ENCODE peak calls at places on chromosomes 4 and X, in four cellular contexts. V, E, D and Z are unnamed samples.

GRCh38 chrX:68989865-68990606 is 161.2 kb downstream of the EFNB1 start:
- DNase-seq in D (peak; percentile 51), V (no peak), E (no peak), Z (peak; percentile 70)

GRCh38 chr4:168387091-168387490 is 68.5 kb upstream of the DDX60 start:
- DNase-seq in V (no peak), E (no peak), D (no peak), Z (no peak)

GRCh38 chr4:11720292-11720691 is 291.6 kb upstream of the HS3ST1 start:
- DNase-seq in D (peak; percentile 7), V (peak; percentile 43), E (no peak), Z (peak; percentile 74)

GRCh38 chr4:54497947-54498346 is 159.8 kb upstream of the KIT start:
- DNase-seq in D (no peak), V (no peak), E (no peak), Z (no peak)

GRCh38 chrX:150837845-150838244 is 60.6 kb downstream of the CD99L2 start:
- DNase-seq in V (no peak), E (no peak), D (no peak), Z (no peak)

GRCh38 chrX:93319604-93320003 is 353.8 kb downstream of the NAP1L3 start:
- DNase-seq in E (no peak), V (no peak), D (no peak), Z (no peak)

GRCh38 chr4:118351851-118352827 is 664 bp downstream of the PRSS12 start:
- DNase-seq in V (peak; percentile 71), D (no peak), E (peak; percentile 88), Z (peak; percentile 41)

GRCh38 chr4:87857789-87858188 is 25.0 kb downstream of the MEPE start:
- DNase-seq in E (no peak), D (no peak), V (no peak), Z (no peak)

GRCh38 chrX:40143987-40144386 is 46.2 kb upstream of the BCOR start:
- DNase-seq in E (no peak), V (no peak), D (no peak), Z (no peak)

GRCh38 chr4:19711871-19712270 is 539.8 kb upstream of the SLIT2 start:
- DNase-seq in V (peak; percentile 2), D (no peak), E (no peak), Z (peak; percentile 61)

GRCh38 chr4:102589743-102590142 is 88.6 kb downstream of the NFKB1 start:
- DNase-seq in D (no peak), V (no peak), E (no peak), Z (no peak)

GRCh38 chr4:25860586-25861421 is 2.0 kb downstream of the SEL1L3 start:
- DNase-seq in E (no peak), V (no peak), D (no peak), Z (peak; percentile 48)

GRCh38 chr4:5824635-5825034 is 68.3 kb downstream of the CRMP1 start:
- DNase-seq in V (peak; percentile 18), E (no peak), D (no peak), Z (peak; percentile 71)

GRCh38 chr4:73944061-73944875 is 37.6 kb downstream of the PF4 start:
- DNase-seq in V (peak; percentile 18), E (no peak), D (peak; percentile 9), Z (no peak)

GRCh38 chrX:131746491-131746968 is 202.7 kb downstream of the OR13H1 start:
- DNase-seq in D (peak; percentile 8), V (peak; percentile 79), E (peak; percentile 95), Z (no peak)

GRCh38 chr4:74230902-74231499 is 73.1 kb downstream of the MTHFD2L start:
- DNase-seq in D (peak; percentile 11), E (no peak), V (peak; percentile 77), Z (peak; percentile 23)

GRCh38 chr4:82770607-82771006 is 28.0 kb downstream of the SCD5 start:
- DNase-seq in E (no peak), V (no peak), D (no peak), Z (no peak)

GRCh38 chr4:151730003-151730559 is 30.7 kb downstream of the GATB start:
- DNase-seq in V (peak; percentile 96), D (no peak), E (no peak), Z (no peak)

GRCh38 chrX:121641560-121641959 is 594.1 kb downstream of the GLUD2 start:
- DNase-seq in E (no peak), V (peak; percentile 53), D (no peak), Z (peak; percentile 64)

GRCh38 chr4:53012738-53013137 is 150.6 kb downstream of the RASL11B start:
- DNase-seq in D (no peak), E (no peak), V (no peak), Z (peak; percentile 58)

GRCh38 chr4:176052744-176053143 is 12.9 kb upstream of the WDR17 start:
- DNase-seq in V (no peak), E (no peak), D (no peak), Z (no peak)

GRCh38 chrX:22366866-22367265 is 94.2 kb downstream of the CBLL2 start:
- DNase-seq in D (no peak), V (no peak), E (no peak), Z (no peak)

GRCh38 chrX:38225093-38225492 is 4.4 kb upstream of the SRPX start:
- DNase-seq in D (no peak), V (no peak), E (no peak), Z (peak; percentile 42)

GRCh38 chr4:176945314-176945713 is 152.6 kb upstream of the VEGFC start:
- DNase-seq in V (no peak), E (no peak), D (no peak), Z (peak; percentile 75)

GRCh38 chrX:110086916-110087484 is 84.1 kb downstream of the TMEM164 start:
- DNase-seq in D (no peak), E (no peak), V (peak; percentile 88), Z (peak; percentile 93)

GRCh38 chr4:13547563-13548041 is 3.3 kb upstream of the NKX3-2 start:
- DNase-seq in V (no peak), E (no peak), D (no peak), Z (no peak)

GRCh38 chrX:148522006-148522405 is 21.6 kb downstream of the AFF2 start:
- DNase-seq in E (no peak), D (no peak), V (no peak), Z (no peak)

GRCh38 chrX:142804085-142804484 is 221.6 kb upstream of the SPANXN4 start:
- DNase-seq in E (no peak), V (no peak), D (no peak), Z (no peak)

GRCh38 chr4:24382381-24382780 is 202.0 kb downstream of the DHX15 start:
- DNase-seq in E (no peak), V (peak; percentile 4), D (no peak), Z (no peak)

GRCh38 chr4:76301068-76301774 is 5.3 kb upstream of the STBD1 start:
- DNase-seq in D (no peak), E (no peak), V (peak; percentile 95), Z (peak; percentile 88)

GRCh38 chr4:159071178-159071968 is 31.5 kb upstream of the RAPGEF2 start:
- DNase-seq in E (no peak), D (no peak), V (peak; percentile 85), Z (peak; percentile 79)

GRCh38 chr4:69640289-69640688 is 847 bp upstream of the UGT2A2 start:
- DNase-seq in V (no peak), E (no peak), D (no peak), Z (no peak)

GRCh38 chr4:155592568-155593343 is 73.9 kb upstream of the GUCY1A1 start:
- DNase-seq in V (no peak), D (peak; percentile 27), E (no peak), Z (no peak)

DNA sequence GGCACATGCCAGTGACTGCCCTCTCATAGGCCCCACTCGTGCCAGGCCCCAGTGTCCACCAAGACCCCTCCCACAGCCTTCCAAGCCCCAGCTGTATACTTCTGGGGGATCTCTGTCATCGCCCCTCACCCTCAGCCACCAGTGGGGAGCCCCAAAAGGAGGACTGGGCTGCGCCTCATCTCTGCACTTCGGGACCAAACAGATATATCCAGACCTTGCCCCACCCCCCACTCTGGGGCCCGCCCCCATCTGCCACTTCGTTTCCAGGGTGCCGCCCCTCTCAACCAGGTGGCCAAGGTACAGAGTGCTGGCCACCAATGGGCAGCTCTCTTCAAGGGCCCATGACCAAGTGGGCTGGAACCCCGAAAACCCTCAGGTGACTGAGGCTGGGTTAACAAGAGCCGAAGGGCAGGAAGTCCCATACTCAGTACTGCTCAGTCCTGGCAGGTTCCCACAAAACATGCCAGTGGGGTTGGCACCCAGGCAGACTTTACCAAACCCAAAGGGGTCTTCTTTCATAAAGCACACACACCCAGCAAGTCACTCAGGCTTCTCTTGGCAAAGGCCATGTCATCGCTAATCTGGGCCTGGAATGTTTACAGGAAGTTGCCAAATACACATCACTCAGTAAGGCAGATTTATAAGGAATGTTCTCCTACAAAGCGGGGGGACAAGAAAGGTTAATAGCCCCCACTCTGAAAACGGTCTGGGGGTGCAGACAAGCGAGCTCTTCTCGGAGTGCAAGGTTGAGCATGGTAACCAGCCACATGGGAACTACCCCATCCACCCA is 4.4 kb downstream of the ZFYVE28 start:
- DNase-seq in E (no peak), D (no peak), V (no peak), Z (no peak)
- H3K4me3 ChIP-seq in E (no peak overlapping the region), D (no peak overlapping the region), V (no peak overlapping the region), Z (no peak overlapping the region)

GRCh38 chrX:154309041-154309775 is 13.6 kb downstream of the TKTL1 start:
- DNase-seq in E (no peak), D (no peak), V (no peak), Z (no peak)

GRCh38 chrX:154307207-154307606 is 11.6 kb downstream of the TKTL1 start:
- DNase-seq in V (no peak), E (no peak), D (no peak), Z (no peak)

GRCh38 chrX:154305481-154306205 is 10.0 kb downstream of the TKTL1 start:
- DNase-seq in E (no peak), V (no peak), D (no peak), Z (no peak)

GRCh38 chrX:154310991-154311541 is 15.5 kb downstream of the TKTL1 start:
- DNase-seq in D (no peak), E (no peak), V (no peak), Z (no peak)

GRCh38 chrX:154308108-154308946 is 12.7 kb downstream of the TKTL1 start:
- DNase-seq in D (peak; percentile 69), E (peak; percentile 92), V (peak; percentile 21), Z (peak; percentile 52)
- TF ChIP-seq CTCF in D (peak; percentile 65), E (no peak), V (peak; percentile 73), Z (peak; percentile 75)

DNA sequence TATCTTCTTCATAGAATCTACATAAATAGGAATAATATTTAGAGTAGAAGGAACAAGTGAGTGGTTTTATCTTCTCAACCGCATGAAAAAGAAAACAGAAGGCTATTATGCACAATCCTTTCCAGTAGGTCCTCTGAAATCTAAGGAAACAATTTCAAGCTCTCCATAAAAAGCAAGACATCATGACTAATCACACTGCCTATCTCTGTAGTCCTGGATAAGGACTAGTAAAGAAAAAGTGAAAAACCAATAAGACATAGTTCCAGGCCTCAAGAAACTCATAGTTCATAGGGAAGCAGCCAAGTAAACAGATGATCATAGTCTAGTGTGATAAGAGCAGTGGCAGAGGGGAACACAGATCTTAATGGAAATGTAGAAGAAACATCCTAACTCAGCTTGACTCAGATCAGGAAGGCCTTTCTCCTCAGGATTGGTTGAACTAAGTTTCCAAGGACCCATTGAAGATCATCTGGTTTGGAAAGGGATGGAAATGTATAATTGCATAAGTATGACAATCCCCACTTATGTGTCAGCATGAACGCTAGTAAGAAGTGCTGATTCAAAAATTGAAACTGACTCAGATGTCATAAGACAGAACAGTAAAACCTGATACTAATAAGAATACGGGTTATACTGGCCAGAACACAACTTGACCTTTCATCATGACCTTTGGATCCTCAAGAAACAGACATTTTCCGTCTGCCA is 155.3 kb downstream of the GRIA3 start:
- DNase-seq in D (no peak), E (no peak), V (peak; percentile 49), Z (peak; percentile 46)
- H3K4me3 ChIP-seq in D (no peak overlapping the region), E (no peak overlapping the region), V (no peak overlapping the region), Z (no peak overlapping the region)

DNA sequence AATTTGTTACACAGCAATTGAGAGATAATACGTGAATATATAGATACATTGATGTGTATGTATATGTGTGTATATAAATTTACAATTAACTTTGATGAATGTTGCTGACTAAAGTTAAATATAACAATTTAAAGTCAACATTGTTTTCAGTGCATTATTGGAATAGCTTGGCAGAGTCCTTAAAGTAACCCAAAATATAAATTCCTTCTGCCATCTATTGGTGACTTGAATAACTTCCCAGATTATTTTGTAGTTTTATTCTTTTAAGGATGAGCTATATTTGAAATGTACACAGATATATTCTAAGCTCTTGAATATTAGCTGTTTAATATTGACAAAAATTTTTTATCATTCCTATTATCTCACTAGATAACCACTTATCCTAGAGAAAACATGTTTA is 298.2 kb upstream of the FSTL5 start:
- DNase-seq in V (no peak), E (no peak), D (no peak), Z (peak; percentile 37)
- TF ChIP-seq CTCF in V (peak; percentile 21), E (no peak), D (peak; percentile 33), Z (peak; percentile 39)